ENCODE peak calls at places on chromosomes 3 and 15, in ten cellular contexts. One of them, this sample, is unnamed.

GRCh38 chr3:195236801-195237570 is 34.0 kb downstream of the XXYLT1 start:
- DNase-seq in COR-L47: no peak
- DNase-seq in WTC11: no peak
- DNase-seq in CD4-positive, CD25-positive, alpha-beta regulatory T cell: no peak
- DNase-seq in AG08395: no peak
- DNase-seq in choroid plexus epithelial cell: no peak
- DNase-seq in iPS-NIHi11: no peak
- DNase-seq in Daoy: no peak
- DNase-seq in posterior vena cava: peak; percentile 20
- DNase-seq in GM10248: no peak
- DNase-seq in this sample: no peak

GRCh38 chr3:63274359-63274758 is 3.7 kb upstream of the SYNPR start:
- DNase-seq in iPS-NIHi11: no peak
- DNase-seq in posterior vena cava: no peak
- DNase-seq in AG08395: no peak
- DNase-seq in COR-L47: no peak
- DNase-seq in choroid plexus epithelial cell: no peak
- DNase-seq in GM10248: no peak
- DNase-seq in WTC11: no peak
- DNase-seq in Daoy: no peak
- DNase-seq in CD4-positive, CD25-positive, alpha-beta regulatory T cell: no peak
- DNase-seq in this sample: no peak

GRCh38 chr15:41828747-41829270 is 917 bp downstream of the JMJD7 start:
- DNase-seq in WTC11: no peak
- DNase-seq in AG08395: no peak
- DNase-seq in posterior vena cava: no peak
- DNase-seq in GM10248: no peak
- DNase-seq in CD4-positive, CD25-positive, alpha-beta regulatory T cell: no peak
- DNase-seq in Daoy: no peak
- DNase-seq in iPS-NIHi11: no peak
- DNase-seq in choroid plexus epithelial cell: peak; percentile 35
- DNase-seq in COR-L47: no peak
- DNase-seq in this sample: no peak

GRCh38 chr3:148331111-148331818 is 366.4 kb upstream of the AGTR1 start:
- DNase-seq in COR-L47: no peak
- DNase-seq in AG08395: no peak
- DNase-seq in GM10248: no peak
- DNase-seq in iPS-NIHi11: no peak
- DNase-seq in choroid plexus epithelial cell: peak; percentile 58
- DNase-seq in CD4-positive, CD25-positive, alpha-beta regulatory T cell: no peak
- DNase-seq in WTC11: no peak
- DNase-seq in Daoy: no peak
- DNase-seq in posterior vena cava: no peak
- DNase-seq in this sample: no peak

GRCh38 chr15:28897861-28898608 is 12.3 kb downstream of the APBA2 start:
- DNase-seq in Daoy: no peak
- DNase-seq in posterior vena cava: peak; percentile 42
- DNase-seq in WTC11: no peak
- DNase-seq in choroid plexus epithelial cell: no peak
- DNase-seq in GM10248: no peak
- DNase-seq in AG08395: no peak
- DNase-seq in CD4-positive, CD25-positive, alpha-beta regulatory T cell: no peak
- DNase-seq in iPS-NIHi11: no peak
- DNase-seq in COR-L47: no peak
- DNase-seq in this sample: no peak

GRCh38 chr3:128763967-128764366 is 38.0 kb downstream of the RAB7A start:
- DNase-seq in posterior vena cava: no peak
- DNase-seq in CD4-positive, CD25-positive, alpha-beta regulatory T cell: no peak
- DNase-seq in AG08395: no peak
- DNase-seq in choroid plexus epithelial cell: no peak
- DNase-seq in WTC11: no peak
- DNase-seq in COR-L47: no peak
- DNase-seq in Daoy: no peak
- DNase-seq in iPS-NIHi11: no peak
- DNase-seq in GM10248: no peak
- DNase-seq in this sample: no peak

GRCh38 chr3:159796744-159797143 is 191.9 kb upstream of the IL12A start:
- DNase-seq in Daoy: peak; percentile 59
- DNase-seq in posterior vena cava: no peak
- DNase-seq in choroid plexus epithelial cell: peak; percentile 68
- DNase-seq in CD4-positive, CD25-positive, alpha-beta regulatory T cell: no peak
- DNase-seq in iPS-NIHi11: no peak
- DNase-seq in GM10248: no peak
- DNase-seq in COR-L47: no peak
- DNase-seq in WTC11: no peak
- DNase-seq in AG08395: peak; percentile 78
- DNase-seq in this sample: no peak

GRCh38 chr15:68586274-68586961 is 7.6 kb downstream of the CORO2B start:
- DNase-seq in WTC11: no peak
- DNase-seq in iPS-NIHi11: no peak
- DNase-seq in COR-L47: no peak
- DNase-seq in CD4-positive, CD25-positive, alpha-beta regulatory T cell: no peak
- DNase-seq in Daoy: peak; percentile 88
- DNase-seq in posterior vena cava: peak; percentile 59
- DNase-seq in AG08395: peak; percentile 56
- DNase-seq in choroid plexus epithelial cell: peak; percentile 74
- DNase-seq in GM10248: no peak
- DNase-seq in this sample: no peak

GRCh38 chr3:174540536-174540935 is 318.6 kb upstream of the NAALADL2 start:
- DNase-seq in COR-L47: peak; percentile 70
- DNase-seq in CD4-positive, CD25-positive, alpha-beta regulatory T cell: no peak
- DNase-seq in Daoy: no peak
- DNase-seq in posterior vena cava: no peak
- DNase-seq in AG08395: no peak
- DNase-seq in WTC11: no peak
- DNase-seq in iPS-NIHi11: peak; percentile 41
- DNase-seq in choroid plexus epithelial cell: no peak
- DNase-seq in GM10248: no peak
- DNase-seq in this sample: no peak

GRCh38 chr15:68177747-68178146 is 27.4 kb downstream of the CALML4 start:
- DNase-seq in WTC11: no peak
- DNase-seq in choroid plexus epithelial cell: peak; percentile 80
- DNase-seq in CD4-positive, CD25-positive, alpha-beta regulatory T cell: no peak
- DNase-seq in Daoy: no peak
- DNase-seq in iPS-NIHi11: no peak
- DNase-seq in posterior vena cava: no peak
- DNase-seq in AG08395: peak; percentile 35
- DNase-seq in COR-L47: no peak
- DNase-seq in GM10248: no peak
- DNase-seq in this sample: no peak

GRCh38 chr3:100540791-100541334 is 48.4 kb downstream of the TMEM45A start:
- DNase-seq in COR-L47: no peak
- DNase-seq in GM10248: no peak
- DNase-seq in Daoy: no peak
- DNase-seq in choroid plexus epithelial cell: no peak
- DNase-seq in AG08395: no peak
- DNase-seq in CD4-positive, CD25-positive, alpha-beta regulatory T cell: no peak
- DNase-seq in iPS-NIHi11: no peak
- DNase-seq in posterior vena cava: no peak
- DNase-seq in WTC11: no peak
- DNase-seq in this sample: no peak

GRCh38 chr3:29430558-29430971 is 149.7 kb downstream of the RBMS3 start:
- DNase-seq in posterior vena cava: no peak
- DNase-seq in choroid plexus epithelial cell: peak; percentile 85
- DNase-seq in AG08395: peak; percentile 31
- DNase-seq in Daoy: peak; percentile 3
- DNase-seq in GM10248: no peak
- DNase-seq in COR-L47: peak; percentile 13
- DNase-seq in WTC11: no peak
- DNase-seq in iPS-NIHi11: no peak
- DNase-seq in CD4-positive, CD25-positive, alpha-beta regulatory T cell: no peak
- DNase-seq in this sample: no peak

GRCh38 chr15:101426761-101427333 is 62.7 kb downstream of the PCSK6 start:
- DNase-seq in WTC11: no peak
- DNase-seq in iPS-NIHi11: no peak
- DNase-seq in choroid plexus epithelial cell: no peak
- DNase-seq in AG08395: no peak
- DNase-seq in CD4-positive, CD25-positive, alpha-beta regulatory T cell: no peak
- DNase-seq in Daoy: no peak
- DNase-seq in GM10248: no peak
- DNase-seq in COR-L47: no peak
- DNase-seq in posterior vena cava: no peak
- DNase-seq in this sample: no peak

GRCh38 chr15:78438595-78439285 is 724 bp downstream of the IREB2 start:
- DNase-seq in COR-L47: peak; percentile 11
- DNase-seq in WTC11: peak; percentile 41
- DNase-seq in iPS-NIHi11: peak; percentile 43
- DNase-seq in choroid plexus epithelial cell: peak; percentile 40
- DNase-seq in CD4-positive, CD25-positive, alpha-beta regulatory T cell: peak; percentile 8
- DNase-seq in Daoy: peak; percentile 31
- DNase-seq in posterior vena cava: no peak
- DNase-seq in GM10248: peak; percentile 24
- DNase-seq in AG08395: peak; percentile 26
- DNase-seq in this sample: no peak

GRCh38 chr15:59991919-59992318 is 12.2 kb upstream of the FOXB1 start:
- DNase-seq in iPS-NIHi11: no peak
- DNase-seq in WTC11: no peak
- DNase-seq in CD4-positive, CD25-positive, alpha-beta regulatory T cell: no peak
- DNase-seq in Daoy: no peak
- DNase-seq in AG08395: no peak
- DNase-seq in posterior vena cava: no peak
- DNase-seq in choroid plexus epithelial cell: no peak
- DNase-seq in GM10248: no peak
- DNase-seq in COR-L47: peak; percentile 62
- DNase-seq in this sample: no peak

GRCh38 chr15:74240002-74240568 is 4.0 kb downstream of the CCDC33 start:
- DNase-seq in Daoy: peak; percentile 95
- DNase-seq in iPS-NIHi11: peak; percentile 69
- DNase-seq in GM10248: no peak
- DNase-seq in AG08395: peak; percentile 83
- DNase-seq in CD4-positive, CD25-positive, alpha-beta regulatory T cell: no peak
- DNase-seq in posterior vena cava: peak; percentile 88
- DNase-seq in choroid plexus epithelial cell: peak; percentile 63
- DNase-seq in WTC11: peak; percentile 23
- DNase-seq in COR-L47: peak; percentile 98
- DNase-seq in this sample: no peak

GRCh38 chr3:52088445-52089367 is 32.3 kb upstream of the DUSP7 start:
- DNase-seq in Daoy: peak; percentile 34
- DNase-seq in AG08395: no peak
- DNase-seq in WTC11: no peak
- DNase-seq in choroid plexus epithelial cell: peak; percentile 85
- DNase-seq in CD4-positive, CD25-positive, alpha-beta regulatory T cell: no peak
- DNase-seq in GM10248: no peak
- DNase-seq in iPS-NIHi11: no peak
- DNase-seq in posterior vena cava: peak; percentile 94
- DNase-seq in COR-L47: no peak
- DNase-seq in this sample: no peak

GRCh38 chr3:191376742-191377141 is 46.4 kb upstream of the UTS2B start:
- DNase-seq in posterior vena cava: no peak
- DNase-seq in iPS-NIHi11: no peak
- DNase-seq in CD4-positive, CD25-positive, alpha-beta regulatory T cell: no peak
- DNase-seq in choroid plexus epithelial cell: peak; percentile 83
- DNase-seq in GM10248: no peak
- DNase-seq in Daoy: peak; percentile 58
- DNase-seq in COR-L47: no peak
- DNase-seq in AG08395: peak; percentile 80
- DNase-seq in WTC11: no peak
- DNase-seq in this sample: no peak

GRCh38 chr3:71416868-71417267 is 166.7 kb downstream of the FOXP1 start:
- DNase-seq in choroid plexus epithelial cell: no peak
- DNase-seq in Daoy: no peak
- DNase-seq in iPS-NIHi11: peak; percentile 50
- DNase-seq in COR-L47: no peak
- DNase-seq in posterior vena cava: no peak
- DNase-seq in AG08395: no peak
- DNase-seq in CD4-positive, CD25-positive, alpha-beta regulatory T cell: peak; percentile 26
- DNase-seq in GM10248: no peak
- DNase-seq in WTC11: peak; percentile 41
- DNase-seq in this sample: no peak

GRCh38 chr3:127710473-127710941 is 37.8 kb downstream of the ABTB1 start:
- DNase-seq in choroid plexus epithelial cell: no peak
- DNase-seq in CD4-positive, CD25-positive, alpha-beta regulatory T cell: no peak
- DNase-seq in Daoy: peak; percentile 66
- DNase-seq in posterior vena cava: peak; percentile 68
- DNase-seq in COR-L47: no peak
- DNase-seq in AG08395: no peak
- DNase-seq in WTC11: no peak
- DNase-seq in GM10248: no peak
- DNase-seq in iPS-NIHi11: no peak
- DNase-seq in this sample: no peak

GRCh38 chr15:57118013-57118799 is 199.8 kb downstream of the TCF12 start:
- DNase-seq in choroid plexus epithelial cell: peak; percentile 57
- DNase-seq in GM10248: no peak
- DNase-seq in WTC11: no peak
- DNase-seq in CD4-positive, CD25-positive, alpha-beta regulatory T cell: no peak
- DNase-seq in iPS-NIHi11: no peak
- DNase-seq in AG08395: no peak
- DNase-seq in Daoy: no peak
- DNase-seq in posterior vena cava: no peak
- DNase-seq in COR-L47: no peak
- DNase-seq in this sample: no peak

GRCh38 chr3:10017636-10018292 is 8.5 kb upstream of the FANCD2 start:
- DNase-seq in choroid plexus epithelial cell: peak; percentile 61
- DNase-seq in posterior vena cava: no peak
- DNase-seq in WTC11: no peak
- DNase-seq in AG08395: peak; percentile 36
- DNase-seq in CD4-positive, CD25-positive, alpha-beta regulatory T cell: no peak
- DNase-seq in COR-L47: no peak
- DNase-seq in Daoy: peak; percentile 63
- DNase-seq in iPS-NIHi11: no peak
- DNase-seq in GM10248: no peak
- DNase-seq in this sample: no peak

GRCh38 chr3:78496458-78496857 is 1271.3 kb downstream of the ROBO1 start:
- DNase-seq in posterior vena cava: no peak
- DNase-seq in CD4-positive, CD25-positive, alpha-beta regulatory T cell: no peak
- DNase-seq in WTC11: no peak
- DNase-seq in GM10248: no peak
- DNase-seq in iPS-NIHi11: no peak
- DNase-seq in choroid plexus epithelial cell: no peak
- DNase-seq in AG08395: no peak
- DNase-seq in COR-L47: peak; percentile 50
- DNase-seq in Daoy: no peak
- DNase-seq in this sample: no peak

GRCh38 chr3:50515565-50516047 is 12.2 kb upstream of the CACNA2D2 start:
- DNase-seq in GM10248: peak; percentile 41
- DNase-seq in iPS-NIHi11: peak; percentile 76
- DNase-seq in AG08395: no peak
- DNase-seq in COR-L47: no peak
- DNase-seq in posterior vena cava: no peak
- DNase-seq in WTC11: peak; percentile 59
- DNase-seq in CD4-positive, CD25-positive, alpha-beta regulatory T cell: no peak
- DNase-seq in Daoy: no peak
- DNase-seq in choroid plexus epithelial cell: peak; percentile 32
- DNase-seq in this sample: no peak

GRCh38 chr3:73188707-73189106 is 127.2 kb downstream of the EBLN2 start:
- DNase-seq in posterior vena cava: no peak
- DNase-seq in choroid plexus epithelial cell: no peak
- DNase-seq in AG08395: no peak
- DNase-seq in Daoy: no peak
- DNase-seq in CD4-positive, CD25-positive, alpha-beta regulatory T cell: no peak
- DNase-seq in COR-L47: no peak
- DNase-seq in GM10248: no peak
- DNase-seq in iPS-NIHi11: no peak
- DNase-seq in WTC11: no peak
- DNase-seq in this sample: no peak

GRCh38 chr15:42918047-42918446 is 2.5 kb downstream of the TTBK2 start:
- DNase-seq in iPS-NIHi11: no peak
- DNase-seq in WTC11: no peak
- DNase-seq in CD4-positive, CD25-positive, alpha-beta regulatory T cell: no peak
- DNase-seq in choroid plexus epithelial cell: no peak
- DNase-seq in Daoy: no peak
- DNase-seq in AG08395: no peak
- DNase-seq in GM10248: no peak
- DNase-seq in COR-L47: no peak
- DNase-seq in posterior vena cava: no peak
- DNase-seq in this sample: no peak

GRCh38 chr3:159187706-159188105 is 385.9 kb downstream of the MFSD1 start:
- DNase-seq in posterior vena cava: no peak
- DNase-seq in iPS-NIHi11: no peak
- DNase-seq in AG08395: no peak
- DNase-seq in GM10248: no peak
- DNase-seq in WTC11: peak; percentile 9
- DNase-seq in Daoy: no peak
- DNase-seq in choroid plexus epithelial cell: no peak
- DNase-seq in CD4-positive, CD25-positive, alpha-beta regulatory T cell: no peak
- DNase-seq in COR-L47: no peak
- DNase-seq in this sample: no peak

GRCh38 chr15:40999190-40999589 is 45.9 kb downstream of the CHAC1 start:
- DNase-seq in iPS-NIHi11: no peak
- DNase-seq in COR-L47: no peak
- DNase-seq in choroid plexus epithelial cell: peak; percentile 79
- DNase-seq in GM10248: no peak
- DNase-seq in posterior vena cava: no peak
- DNase-seq in CD4-positive, CD25-positive, alpha-beta regulatory T cell: no peak
- DNase-seq in WTC11: no peak
- DNase-seq in AG08395: peak; percentile 65
- DNase-seq in Daoy: no peak
- DNase-seq in this sample: no peak

This sample was measured in GM12878.